ENCODE peak calls at places on chromosomes 11 and 22, in six cellular contexts. U, S, O, E, D and Z are unnamed samples.

GRCh38 chr11:119100246-119100959 is 1.2 kb downstream of the DPAGT1 start:
- DNase-seq in U (no peak), S (no peak), O (no peak), E (no peak), D (peak; percentile 83), Z (no peak)

GRCh38 chr22:33832558-33833151 is 87.6 kb downstream of the LARGE1 start:
- DNase-seq in U (no peak), S (no peak), O (no peak), E (no peak), D (no peak), Z (no peak)

GRCh38 chr11:84437129-84438123 is 1151.3 kb upstream of the CCDC90B start:
- DNase-seq in U (peak; percentile 81), S (peak; percentile 52), O (peak; percentile 50), E (no peak), D (no peak), Z (no peak)

GRCh38 chr22:20758688-20759087 is 15.2 kb upstream of the SERPIND1 start:
- DNase-seq in U (no peak), S (no peak), O (no peak), E (no peak), D (no peak), Z (no peak)

GRCh38 chr22:36910461-36910860 is 3.0 kb upstream of the CSF2RB start:
- DNase-seq in U (no peak), S (no peak), O (no peak), E (no peak), D (no peak), Z (no peak)

GRCh38 chr11:119432484-119433368 is 9.8 kb upstream of the THY1 start:
- DNase-seq in U (no peak), S (no peak), O (no peak), E (no peak), D (no peak), Z (no peak)

GRCh38 chr22:19844423-19845368 is 10.0 kb downstream of the GNB1L start:
- DNase-seq in U (no peak), S (no peak), O (peak; percentile 82), E (peak; percentile 56), D (peak; percentile 65), Z (no peak)

GRCh38 chr11:132564120-132564519 is 968.2 kb downstream of the OPCML start:
- DNase-seq in U (no peak), S (no peak), O (no peak), E (no peak), D (no peak), Z (no peak)

GRCh38 chr22:30015229-30015797 is 65.0 kb upstream of the HORMAD2 start:
- DNase-seq in U (no peak), S (no peak), O (no peak), E (no peak), D (no peak), Z (no peak)

GRCh38 chr11:17343907-17344306 is 7.7 kb upstream of the NCR3LG1 start:
- DNase-seq in U (no peak), S (no peak), O (no peak), E (no peak), D (no peak), Z (no peak)

GRCh38 chr22:32411829-32412592 is at the start of gene RTCB:
- DNase-seq in U (peak; percentile 60), S (peak; percentile 92), O (peak; percentile 93), E (peak; percentile 94), D (peak; percentile 67), Z (peak; percentile 79)

GRCh38 chr11:44067266-44067665 is 1.2 kb downstream of the ACCS start:
- DNase-seq in U (no peak), S (no peak), O (no peak), E (no peak), D (peak; percentile 46), Z (no peak)

GRCh38 chr22:30822216-30823014 is 127.7 kb downstream of the OSBP2 start:
- DNase-seq in U (no peak), S (peak; percentile 58), O (no peak), E (peak; percentile 34), D (no peak), Z (no peak)

GRCh38 chr11:79466411-79466810 is 25.6 kb upstream of the TENM4 start:
- DNase-seq in U (no peak), S (no peak), O (no peak), E (no peak), D (no peak), Z (no peak)

GRCh38 chr11:134254433-134254832 is 1.1 kb downstream of the ACAD8 start:
- DNase-seq in U (no peak), S (no peak), O (no peak), E (no peak), D (no peak), Z (no peak)

GRCh38 chr11:124108158-124108557 is 7.1 kb upstream of the VWA5A start:
- DNase-seq in U (peak; percentile 37), S (no peak), O (no peak), E (peak; percentile 33), D (peak; percentile 41), Z (no peak)

GRCh38 chr22:31378123-31378522 is 21.3 kb upstream of the DRG1 start:
- DNase-seq in U (no peak), S (no peak), O (no peak), E (no peak), D (no peak), Z (no peak)

GRCh38 chr11:9757809-9758675 is 94.2 kb downstream of the SWAP70 start:
- DNase-seq in U (peak; percentile 82), S (peak; percentile 93), O (peak; percentile 93), E (peak; percentile 94), D (peak; percentile 40), Z (peak; percentile 99)

GRCh38 chr11:121236115-121237001 is 56.2 kb upstream of the SC5D start:
- DNase-seq in U (peak; percentile 12), S (peak; percentile 6), O (no peak), E (no peak), D (no peak), Z (no peak)

GRCh38 chr22:17484608-17485007 is 78.7 kb upstream of the SLC25A18 start:
- DNase-seq in U (no peak), S (no peak), O (no peak), E (no peak), D (no peak), Z (no peak)

GRCh38 chr11:15805726-15806125 is 550.6 kb downstream of the SOX6 start:
- DNase-seq in U (no peak), S (no peak), O (no peak), E (no peak), D (no peak), Z (no peak)

GRCh38 chr11:11332141-11332710 is 20.8 kb downstream of the CSNK2A3 start:
- DNase-seq in U (peak; percentile 4), S (no peak), O (no peak), E (no peak), D (no peak), Z (no peak)

GRCh38 chr11:30914143-30914762 is 328.1 kb upstream of the MPPED2 start:
- DNase-seq in U (peak; percentile 35), S (peak; percentile 74), O (peak; percentile 48), E (no peak), D (no peak), Z (no peak)